ENCODE peak calls at places on chromosome X, in six cellular contexts. One of them, this sample, is unnamed.

GRCh38 chrX:20361081-20361889 is 94.6 kb upstream of the RPS6KA3 start:
- DNase-seq in SK-N-SH: no peak
- DNase-seq in GM12878: no peak
- DNase-seq in HepG2: peak; percentile 56
- DNase-seq in K562: no peak
- DNase-seq in H1: no peak
- DNase-seq in this sample: no peak

GRCh38 chrX:39808471-39808917 is 289.3 kb downstream of the BCOR start:
- DNase-seq in SK-N-SH: peak; percentile 38
- DNase-seq in GM12878: no peak
- DNase-seq in HepG2: no peak
- DNase-seq in K562: no peak
- DNase-seq in H1: no peak
- DNase-seq in this sample: no peak

GRCh38 chrX:108417257-108417656 is 21.0 kb downstream of the COL4A6 start:
- DNase-seq in SK-N-SH: no peak
- DNase-seq in GM12878: no peak
- DNase-seq in HepG2: no peak
- DNase-seq in K562: no peak
- DNase-seq in H1: no peak
- DNase-seq in this sample: no peak

GRCh38 chrX:123731258-123731986 is 1.4 kb downstream of the THOC2 start:
- DNase-seq in SK-N-SH: peak; percentile 34
- DNase-seq in GM12878: no peak
- DNase-seq in HepG2: no peak
- DNase-seq in K562: peak; percentile 42
- DNase-seq in H1: no peak
- DNase-seq in this sample: no peak

GRCh38 chrX:40117715-40118285 is 20.0 kb upstream of the BCOR start:
- DNase-seq in SK-N-SH: no peak
- DNase-seq in GM12878: no peak
- DNase-seq in HepG2: no peak
- DNase-seq in K562: peak; percentile 60
- DNase-seq in H1: no peak
- DNase-seq in this sample: no peak

GRCh38 chrX:630007-630921 is at the start of gene SHOX:
- DNase-seq in SK-N-SH: no peak
- DNase-seq in GM12878: no peak
- DNase-seq in HepG2: no peak
- DNase-seq in K562: no peak
- DNase-seq in H1: no peak
- DNase-seq in this sample: no peak

GRCh38 chrX:103520391-103520790 is 1.1 kb upstream of the RAB40A start:
- DNase-seq in SK-N-SH: no peak
- DNase-seq in GM12878: no peak
- DNase-seq in HepG2: no peak
- DNase-seq in K562: no peak
- DNase-seq in H1: no peak
- DNase-seq in this sample: no peak

GRCh38 chrX:120224388-120224787 is 26.2 kb upstream of the ZBTB33 start:
- DNase-seq in SK-N-SH: no peak
- DNase-seq in GM12878: no peak
- DNase-seq in HepG2: no peak
- DNase-seq in K562: no peak
- DNase-seq in H1: no peak
- DNase-seq in this sample: no peak

GRCh38 chrX:41259516-41259915 is 74.4 kb upstream of the DDX3X start:
- DNase-seq in SK-N-SH: peak; percentile 43
- DNase-seq in GM12878: no peak
- DNase-seq in HepG2: peak; percentile 25
- DNase-seq in K562: no peak
- DNase-seq in H1: no peak
- DNase-seq in this sample: no peak

GRCh38 chrX:42992199-42992943 is 214.4 kb upstream of the PPP1R2C start:
- DNase-seq in SK-N-SH: no peak
- DNase-seq in GM12878: no peak
- DNase-seq in HepG2: no peak
- DNase-seq in K562: no peak
- DNase-seq in H1: no peak
- DNase-seq in this sample: no peak

GRCh38 chrX:13149702-13150101 is 105.3 kb upstream of the FAM9C start:
- DNase-seq in SK-N-SH: no peak
- DNase-seq in GM12878: no peak
- DNase-seq in HepG2: no peak
- DNase-seq in K562: no peak
- DNase-seq in H1: no peak
- DNase-seq in this sample: no peak

GRCh38 chrX:57445046-57445445 is 146.8 kb upstream of the ZXDB start:
- DNase-seq in SK-N-SH: no peak
- DNase-seq in GM12878: no peak
- DNase-seq in HepG2: no peak
- DNase-seq in K562: no peak
- DNase-seq in H1: no peak
- DNase-seq in this sample: no peak

GRCh38 chrX:96407043-96407442 is 277.6 kb upstream of the DIAPH2 start:
- DNase-seq in SK-N-SH: no peak
- DNase-seq in GM12878: no peak
- DNase-seq in HepG2: peak; percentile 45
- DNase-seq in K562: no peak
- DNase-seq in H1: no peak
- DNase-seq in this sample: no peak

GRCh38 chrX:9131066-9131465 is 97.1 kb upstream of the FAM9B start:
- DNase-seq in SK-N-SH: no peak
- DNase-seq in GM12878: no peak
- DNase-seq in HepG2: no peak
- DNase-seq in K562: no peak
- DNase-seq in H1: no peak
- DNase-seq in this sample: no peak

GRCh38 chrX:3286196-3286920 is 60.1 kb downstream of the MXRA5 start:
- DNase-seq in SK-N-SH: no peak
- DNase-seq in GM12878: no peak
- DNase-seq in HepG2: no peak
- DNase-seq in K562: no peak
- DNase-seq in H1: no peak
- DNase-seq in this sample: no peak

GRCh38 chrX:45295587-45295986 is 94.9 kb upstream of the DIPK2B start:
- DNase-seq in SK-N-SH: no peak
- DNase-seq in GM12878: no peak
- DNase-seq in HepG2: peak; percentile 35
- DNase-seq in K562: no peak
- DNase-seq in H1: no peak
- DNase-seq in this sample: no peak

GRCh38 chrX:34638116-34638515 is 19.0 kb downstream of the TMEM47 start:
- DNase-seq in SK-N-SH: peak; percentile 7
- DNase-seq in GM12878: no peak
- DNase-seq in HepG2: peak; percentile 1
- DNase-seq in K562: peak; percentile 4
- DNase-seq in H1: no peak
- DNase-seq in this sample: no peak

GRCh38 chrX:136268051-136269048 is 17.1 kb upstream of the MAP7D3 start:
- DNase-seq in SK-N-SH: peak; percentile 48
- DNase-seq in GM12878: no peak
- DNase-seq in HepG2: peak; percentile 4
- DNase-seq in K562: peak; percentile 51
- DNase-seq in H1: no peak
- DNase-seq in this sample: no peak

GRCh38 chrX:41759817-41760216 is 35.8 kb downstream of the GPR82 start:
- DNase-seq in SK-N-SH: peak; percentile 14
- DNase-seq in GM12878: no peak
- DNase-seq in HepG2: peak; percentile 4
- DNase-seq in K562: peak; percentile 14
- DNase-seq in H1: no peak
- DNase-seq in this sample: no peak

GRCh38 chrX:15674514-15674898 is 9.9 kb upstream of the CLTRN start:
- DNase-seq in SK-N-SH: peak; percentile 86
- DNase-seq in GM12878: peak; percentile 94
- DNase-seq in HepG2: peak; percentile 91
- DNase-seq in K562: peak; percentile 89
- DNase-seq in H1: no peak
- DNase-seq in this sample: peak; percentile 94

GRCh38 chrX:100410901-100411801 is 1.1 kb upstream of the PCDH19 start:
- DNase-seq in SK-N-SH: peak; percentile 33
- DNase-seq in GM12878: no peak
- DNase-seq in HepG2: no peak
- DNase-seq in K562: no peak
- DNase-seq in H1: peak; percentile 50
- DNase-seq in this sample: no peak

GRCh38 chrX:69069086-69069445 is 96.2 kb downstream of the PJA1 start:
- DNase-seq in SK-N-SH: no peak
- DNase-seq in GM12878: no peak
- DNase-seq in HepG2: no peak
- DNase-seq in K562: no peak
- DNase-seq in H1: no peak
- DNase-seq in this sample: no peak

GRCh38 chrX:69073241-69073640 is 92.0 kb downstream of the PJA1 start:
- DNase-seq in SK-N-SH: no peak
- DNase-seq in GM12878: no peak
- DNase-seq in HepG2: no peak
- DNase-seq in K562: no peak
- DNase-seq in H1: no peak
- DNase-seq in this sample: no peak

GRCh38 chrX:69069876-69070275 is 95.4 kb downstream of the PJA1 start:
- DNase-seq in SK-N-SH: no peak
- DNase-seq in GM12878: no peak
- DNase-seq in HepG2: no peak
- DNase-seq in K562: no peak
- DNase-seq in H1: no peak
- DNase-seq in this sample: no peak

GRCh38 chrX:69072486-69073006 is 92.7 kb downstream of the PJA1 start:
- DNase-seq in SK-N-SH: peak; percentile 65
- DNase-seq in GM12878: no peak
- DNase-seq in HepG2: no peak
- DNase-seq in K562: no peak
- DNase-seq in H1: no peak
- DNase-seq in this sample: no peak

GRCh38 chrX:69070949-69071650 is 94.2 kb downstream of the PJA1 start:
- DNase-seq in SK-N-SH: peak; percentile 63
- DNase-seq in GM12878: no peak
- DNase-seq in HepG2: no peak
- DNase-seq in K562: no peak
- DNase-seq in H1: no peak
- DNase-seq in this sample: no peak
- H3K27me3 ChIP-seq in SK-N-SH: no peaks in the 10 kb centered on the region
- H3K27me3 ChIP-seq in GM12878: no peaks in the 10 kb centered on the region
- H3K27me3 ChIP-seq in HepG2: no peaks in the 10 kb centered on the region
- H3K27me3 ChIP-seq in K562: no peaks in the 10 kb centered on the region
- H3K27me3 ChIP-seq in H1: no peaks in the 10 kb centered on the region
- H3K27me3 ChIP-seq in this sample: no peaks in the 10 kb centered on the region

GRCh38 chrX:150955590-150955989 is 27.5 kb upstream of the HMGB3 start:
- DNase-seq in SK-N-SH: no peak
- DNase-seq in GM12878: no peak
- DNase-seq in HepG2: no peak
- DNase-seq in K562: no peak
- DNase-seq in H1: no peak
- DNase-seq in this sample: no peak

GRCh38 chrX:150959557-150959956 is 23.6 kb upstream of the HMGB3 start:
- DNase-seq in SK-N-SH: no peak
- DNase-seq in GM12878: no peak
- DNase-seq in HepG2: no peak
- DNase-seq in K562: no peak
- DNase-seq in H1: no peak
- DNase-seq in this sample: no peak

GRCh38 chrX:150954951-150955350 is 28.2 kb upstream of the HMGB3 start:
- DNase-seq in SK-N-SH: no peak
- DNase-seq in GM12878: no peak
- DNase-seq in HepG2: no peak
- DNase-seq in K562: peak; percentile 49
- DNase-seq in H1: no peak
- DNase-seq in this sample: no peak

GRCh38 chrX:150961631-150962030 is 21.5 kb upstream of the HMGB3 start:
- DNase-seq in SK-N-SH: no peak
- DNase-seq in GM12878: no peak
- DNase-seq in HepG2: no peak
- DNase-seq in K562: no peak
- DNase-seq in H1: no peak
- DNase-seq in this sample: no peak

GRCh38 chrX:150958177-150958576 is 25.0 kb upstream of the HMGB3 start:
- DNase-seq in SK-N-SH: no peak
- DNase-seq in GM12878: no peak
- DNase-seq in HepG2: no peak
- DNase-seq in K562: no peak
- DNase-seq in H1: no peak
- DNase-seq in this sample: no peak
- TF ChIP-seq GABPA in SK-N-SH: no peak
- TF ChIP-seq GABPA in GM12878: no peak
- TF ChIP-seq GABPA in HepG2: no peak
- TF ChIP-seq GABPA in K562: no peak
- TF ChIP-seq GABPA in H1: no peak
- TF ChIP-seq GABPA in this sample: no peak

GRCh38 chrX:137566746-137567473 is 983 bp downstream of the ZIC3 start:
- DNase-seq in SK-N-SH: no peak
- DNase-seq in GM12878: no peak
- DNase-seq in HepG2: no peak
- DNase-seq in K562: no peak
- DNase-seq in H1: no peak
- DNase-seq in this sample: no peak

GRCh38 chrX:137567474-137568232 is 1.7 kb downstream of the ZIC3 start:
- DNase-seq in SK-N-SH: no peak
- DNase-seq in GM12878: no peak
- DNase-seq in HepG2: no peak
- DNase-seq in K562: no peak
- DNase-seq in H1: no peak
- DNase-seq in this sample: no peak

GRCh38 chrX:137563681-137564651 is 2.0 kb upstream of the ZIC3 start:
- DNase-seq in SK-N-SH: no peak
- DNase-seq in GM12878: no peak
- DNase-seq in HepG2: no peak
- DNase-seq in K562: no peak
- DNase-seq in H1: peak; percentile 51
- DNase-seq in this sample: no peak

GRCh38 chrX:137565921-137566745 is at the start of gene ZIC3:
- DNase-seq in SK-N-SH: peak; percentile 82
- DNase-seq in GM12878: no peak
- DNase-seq in HepG2: no peak
- DNase-seq in K562: no peak
- DNase-seq in H1: peak; percentile 84
- DNase-seq in this sample: no peak

GRCh38 chrX:137565318-137565904 is 516 bp upstream of the ZIC3 start:
- DNase-seq in SK-N-SH: no peak
- DNase-seq in GM12878: no peak
- DNase-seq in HepG2: no peak
- DNase-seq in K562: no peak
- DNase-seq in H1: no peak
- DNase-seq in this sample: no peak
- H3K27me3 ChIP-seq in SK-N-SH: peaks cover 52% of the 10 kb centered on the region
- H3K27me3 ChIP-seq in GM12878: no peaks in the 10 kb centered on the region
- H3K27me3 ChIP-seq in HepG2: no peaks in the 10 kb centered on the region
- H3K27me3 ChIP-seq in K562: no peaks in the 10 kb centered on the region
- H3K27me3 ChIP-seq in H1: no peaks in the 10 kb centered on the region
- H3K27me3 ChIP-seq in this sample: peaks cover 31% of the 10 kb centered on the region

DNA sequence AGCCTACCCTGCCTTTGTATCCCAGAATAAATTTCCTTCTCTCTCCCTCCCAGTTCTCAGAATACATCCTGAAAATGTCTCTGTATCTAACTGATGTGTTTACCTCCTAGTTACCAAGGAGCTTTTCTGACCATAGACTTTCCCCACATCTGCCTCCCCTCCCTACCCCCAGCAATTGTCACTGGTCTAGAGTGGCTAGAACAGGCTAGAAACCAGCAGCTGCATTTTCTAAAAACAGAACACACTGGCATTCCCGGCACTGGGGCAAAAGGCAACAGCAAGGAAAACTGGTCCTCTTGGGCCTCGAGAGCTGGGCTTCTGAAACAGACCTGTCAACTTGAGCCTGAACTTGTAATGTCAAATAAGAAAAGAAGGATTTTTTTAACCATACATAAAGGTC is 16.4 kb downstream of the TASL start:
- DNase-seq in SK-N-SH: no peak
- DNase-seq in GM12878: no peak
- DNase-seq in HepG2: no peak
- DNase-seq in K562: no peak
- DNase-seq in H1: no peak
- DNase-seq in this sample: no peak
- TF ChIP-seq GABPA in SK-N-SH: no peak
- TF ChIP-seq GABPA in GM12878: no peak
- TF ChIP-seq GABPA in HepG2: no peak
- TF ChIP-seq GABPA in K562: no peak
- TF ChIP-seq GABPA in H1: no peak
- TF ChIP-seq GABPA in this sample: no peak